ENCODE peak calls at places on chromosomes 3 and 15, in five cellular contexts. E is astrocyte of the spinal cord, B is ovary, W is AG09319, S is Peyer's patch. F is an unnamed sample.

GRCh38 chr3:69033470-69033869 is 18.7 kb downstream of the TMF1 start:
- DNase-seq in S (no peak), W (no peak), E (peak), B (no peak), F (peak)

GRCh38 chr3:157906627-157907026 is 199.6 kb downstream of the SHOX2 start:
- DNase-seq in W (peak), S (no peak), E (no peak), B (no peak), F (no peak)

GRCh38 chr3:183027276-183027675 is 46.9 kb upstream of the DCUN1D1 start:
- DNase-seq in B (no peak), S (no peak), E (no peak), W (no peak), F (no peak)

GRCh38 chr3:123150449-123150954 is 51.2 kb upstream of the SEC22A start:
- DNase-seq in S (no peak), W (no peak), B (no peak), E (no peak), F (no peak)

GRCh38 chr3:184261270-184262165 is at the start of gene CAMK2N2:
- DNase-seq in E (peak), B (no peak), W (no peak), S (peak), F (peak)

GRCh38 chr3:169116056-169116693 is 547.3 kb downstream of the MECOM start:
- DNase-seq in B (no peak), W (no peak), S (no peak), E (no peak), F (no peak)

GRCh38 chr15:69398541-69398940 is 15.6 kb upstream of the KIF23 start:
- DNase-seq in E (peak), W (no peak), S (no peak), B (no peak), F (no peak)

GRCh38 chr3:155835341-155836071 is 18.7 kb downstream of the SLC33A1 start:
- DNase-seq in B (no peak), S (no peak), E (no peak), W (no peak), F (no peak)

GRCh38 chr15:80846416-80846815 is 67.2 kb downstream of the CEMIP start:
- DNase-seq in E (no peak), W (no peak), S (no peak), B (no peak), F (no peak)

GRCh38 chr3:70726966-70727365 is 414.5 kb upstream of the MDFIC2 start:
- DNase-seq in S (no peak), B (no peak), E (peak), W (peak), F (no peak)

GRCh38 chr3:50218448-50218847 is 13.4 kb downstream of the SLC38A3 start:
- DNase-seq in E (no peak), S (no peak), B (no peak), W (no peak), F (no peak)

GRCh38 chr15:48447657-48448056 is 116.4 kb downstream of the DUT start:
- DNase-seq in W (no peak), S (no peak), E (peak), B (no peak), F (peak)

GRCh38 chr15:25178835-25179672 is 224.3 kb downstream of the SNRPN start:
- DNase-seq in S (peak), E (no peak), B (no peak), W (no peak), F (no peak)

GRCh38 chr15:73127302-73127936 is 75.2 kb downstream of the NEO1 start:
- DNase-seq in B (no peak), S (peak), E (peak), W (no peak), F (peak)

GRCh38 chr15:77634266-77634962 is 1.7 kb upstream of the LINGO1 start:
- DNase-seq in E (peak), S (peak), B (peak), W (no peak), F (no peak)
- TF ChIP-seq CTCF in E (peak), S (peak), B (no peak), W (peak), F (no peak)

GRCh38 chr15:32028921-32029320 is 1.4 kb upstream of the CHRNA7 start:
- DNase-seq in E (no peak), S (no peak), B (no peak), W (no peak), F (no peak)

GRCh38 chr15:32033186-32033890 is 3.0 kb downstream of the CHRNA7 start:
- DNase-seq in B (no peak), W (no peak), E (no peak), S (peak), F (no peak)

GRCh38 chr15:32029409-32029861 is 880 bp upstream of the CHRNA7 start:
- DNase-seq in B (peak), E (peak), W (no peak), S (peak), F (no peak)

GRCh38 chr15:32030795-32031194 is 480 bp downstream of the CHRNA7 start:
- DNase-seq in E (peak), S (no peak), W (no peak), B (no peak), F (no peak)

DNA sequence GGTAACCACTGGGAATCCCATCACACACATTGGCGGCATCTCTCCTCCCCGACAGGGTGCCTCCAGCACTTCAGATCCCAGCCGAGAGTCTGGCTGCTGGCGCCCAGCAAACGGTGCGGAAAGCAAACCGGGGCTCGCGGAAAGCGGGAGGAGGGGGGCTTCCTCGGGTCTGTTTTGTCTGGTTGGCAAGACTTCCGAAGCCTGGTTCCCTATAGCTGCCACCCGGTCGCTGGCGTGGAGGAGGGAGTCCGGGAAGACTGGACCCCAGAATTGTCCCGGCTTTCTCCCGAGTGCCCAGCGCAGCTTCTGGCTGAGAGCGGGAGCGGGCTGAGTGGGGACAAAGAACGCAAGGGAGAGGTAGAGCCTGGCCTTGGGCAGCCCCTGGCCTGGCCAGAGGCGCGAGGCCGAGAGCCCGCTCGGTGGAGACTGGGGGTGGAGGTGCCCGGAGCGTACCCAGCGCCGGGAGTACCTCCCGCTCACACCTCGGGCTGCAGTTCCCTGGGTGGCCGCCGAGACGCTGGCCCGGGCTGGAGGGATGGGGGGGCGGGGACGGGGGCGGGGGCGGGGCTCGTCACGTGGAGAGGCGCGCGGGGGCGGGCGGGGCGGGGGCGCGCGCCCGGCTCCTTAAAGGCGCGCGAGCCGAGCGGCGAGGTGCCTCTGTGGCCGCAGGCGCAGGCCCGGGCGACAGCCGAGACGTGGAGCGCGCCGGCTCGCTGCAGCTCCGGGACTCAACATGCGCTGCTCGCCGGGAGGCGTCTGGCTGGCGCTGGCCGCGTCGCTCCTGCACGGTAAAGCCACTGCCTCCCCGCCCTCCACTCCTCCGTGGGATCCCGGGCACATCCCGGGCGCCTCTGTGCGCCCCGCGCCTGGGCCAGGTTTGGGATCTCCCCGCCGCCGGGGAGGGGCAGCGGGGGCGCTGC is at the start of gene CHRNA7:
- DNase-seq in W (no peak), S (peak), E (peak), B (peak), F (peak)
- TF ChIP-seq CTCF in W (no peak), S (peak), E (peak), B (peak), F (peak)

DNA sequence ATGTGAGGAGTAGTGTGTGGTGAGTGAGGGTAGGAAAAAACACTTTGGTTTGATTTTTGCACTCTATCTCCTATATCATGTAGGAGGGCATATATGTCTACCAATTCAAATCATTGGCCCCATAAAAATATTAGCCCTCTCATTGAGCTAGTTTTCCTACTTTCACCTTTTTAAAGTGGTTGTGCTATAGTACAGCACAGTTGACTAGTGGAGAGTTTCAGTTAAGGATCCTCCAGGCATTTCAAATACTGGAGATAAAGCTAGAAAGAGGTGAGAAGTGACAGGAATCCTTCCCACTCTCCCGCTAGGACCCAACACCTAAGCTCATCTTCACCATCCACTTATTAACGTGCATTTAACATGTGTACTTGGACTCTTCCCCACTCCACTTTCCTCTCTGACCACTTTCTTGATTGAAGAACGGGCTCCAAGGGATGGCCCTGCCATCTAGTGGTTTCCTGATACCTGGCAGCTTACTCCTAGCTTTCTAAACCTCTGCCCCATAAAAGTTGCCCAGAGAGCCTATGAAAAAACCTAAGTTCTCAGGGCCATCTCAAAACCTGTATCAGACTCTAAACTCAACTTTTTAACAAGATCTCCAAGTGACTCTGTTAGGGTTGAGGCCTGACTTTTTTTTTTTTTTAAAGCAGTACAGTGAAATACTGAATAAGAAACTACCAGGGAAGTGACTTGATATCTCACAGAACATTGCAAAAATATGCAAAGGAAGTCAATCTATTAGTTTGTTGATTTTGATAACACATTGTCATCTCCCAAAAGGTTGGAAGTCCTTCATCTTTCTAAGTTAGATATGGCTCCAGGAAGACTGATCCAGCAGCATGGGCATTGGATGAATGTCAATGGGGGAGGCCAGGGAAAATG is 17.9 kb downstream of the IL12A start:
- DNase-seq in B (no peak), S (peak), W (peak), E (peak), F (peak)
- TF ChIP-seq CTCF in B (peak), S (peak), W (peak), E (peak), F (peak)

DNA sequence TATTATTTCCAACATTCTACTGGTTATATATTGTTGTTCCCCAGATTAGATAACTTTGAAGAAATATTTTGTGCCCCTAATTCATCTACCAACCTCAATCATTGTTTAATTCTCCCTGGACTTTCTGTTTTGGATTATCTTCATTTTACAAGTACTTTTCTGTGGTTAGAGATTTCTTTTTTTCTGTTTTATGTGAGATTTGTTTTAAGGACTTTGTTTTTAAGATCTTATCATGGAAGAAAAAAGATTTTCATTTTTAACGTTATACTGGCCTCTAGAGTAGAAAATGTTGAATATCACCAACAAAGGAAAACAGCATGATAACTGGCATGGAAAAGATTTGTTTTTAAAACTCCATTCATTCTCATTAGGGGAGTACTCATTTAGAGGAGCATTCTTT is 210.9 kb upstream of the KCNMB2 start:
- DNase-seq in S (no peak), E (peak), B (no peak), W (peak), F (peak)
- TF ChIP-seq CTCF in S (peak), E (peak), B (peak), W (peak), F (peak)

GRCh38 chr3:13233487-13234154 is 160.4 kb upstream of the IQSEC1 start:
- DNase-seq in E (no peak), W (no peak), B (no peak), S (no peak), F (no peak)

GRCh38 chr3:13228584-13228983 is 155.4 kb upstream of the IQSEC1 start:
- DNase-seq in B (no peak), E (no peak), S (no peak), W (no peak), F (no peak)

GRCh38 chr3:13231781-13232515 is 158.7 kb upstream of the IQSEC1 start:
- DNase-seq in B (no peak), W (no peak), S (no peak), E (no peak), F (no peak)

GRCh38 chr3:13227315-13228165 is 154.3 kb upstream of the IQSEC1 start:
- DNase-seq in B (no peak), W (no peak), S (no peak), E (no peak), F (no peak)

DNA sequence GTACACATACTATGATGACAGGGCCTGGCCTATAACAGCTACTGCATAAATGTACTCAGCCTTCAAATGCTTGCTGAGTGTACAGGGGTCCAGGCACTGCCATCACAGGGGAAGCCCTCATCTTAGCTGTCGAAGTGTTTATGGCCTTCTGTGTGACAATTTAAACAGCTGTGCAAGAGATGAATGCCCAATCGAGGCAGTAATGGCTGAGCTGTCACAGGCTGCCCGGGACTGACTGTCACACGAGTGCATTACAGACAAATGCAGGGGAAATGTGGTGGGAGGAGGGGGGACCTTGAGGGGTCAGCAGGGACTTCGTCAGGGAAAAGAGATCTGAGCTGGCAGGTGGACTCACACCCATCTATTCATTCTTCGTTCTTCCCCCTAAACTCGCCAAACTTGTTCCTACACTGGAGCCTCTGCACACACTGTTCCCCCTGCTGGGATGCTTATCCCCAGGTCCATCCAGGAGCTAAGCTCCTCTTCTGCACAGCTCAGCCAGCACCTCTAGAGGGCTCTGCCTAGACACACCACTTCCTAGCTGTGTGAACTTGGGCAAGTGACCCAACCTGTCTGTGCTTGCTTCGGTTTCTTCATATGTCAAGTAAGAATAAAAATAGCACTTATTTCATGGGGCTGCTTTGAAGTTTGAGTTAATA is 156.2 kb upstream of the IQSEC1 start:
- DNase-seq in B (no peak), S (no peak), W (no peak), E (no peak), F (peak)
- TF ChIP-seq CTCF in B (no peak), S (peak), W (peak), E (peak), F (peak)

GRCh38 chr15:62059108-62059817 is 984 bp downstream of the VPS13C start:
- DNase-seq in E (peak), B (no peak), W (no peak), S (no peak), F (no peak)
- TF ChIP-seq CTCF in E (no peak), B (no peak), W (no peak), S (peak), F (peak)

GRCh38 chr3:5731100-5731499 is 543.6 kb downstream of the EDEM1 start:
- DNase-seq in B (no peak), W (no peak), S (no peak), E (no peak), F (no peak)
- TF ChIP-seq CTCF in B (no peak), W (no peak), S (peak), E (peak), F (no peak)

GRCh38 chr3:136788154-136788553 is 30.8 kb upstream of the SLC35G2 start:
- DNase-seq in B (no peak), W (no peak), E (no peak), S (no peak), F (no peak)

GRCh38 chr3:136789976-136790375 is 28.9 kb upstream of the SLC35G2 start:
- DNase-seq in W (no peak), E (no peak), B (no peak), S (no peak), F (no peak)

GRCh38 chr3:136783708-136784191 is 31.6 kb upstream of the STAG1 start:
- DNase-seq in S (no peak), E (peak), W (no peak), B (no peak), F (no peak)

GRCh38 chr3:136790786-136791185 is 28.1 kb upstream of the SLC35G2 start:
- DNase-seq in B (no peak), S (no peak), W (no peak), E (no peak), F (no peak)

DNA sequence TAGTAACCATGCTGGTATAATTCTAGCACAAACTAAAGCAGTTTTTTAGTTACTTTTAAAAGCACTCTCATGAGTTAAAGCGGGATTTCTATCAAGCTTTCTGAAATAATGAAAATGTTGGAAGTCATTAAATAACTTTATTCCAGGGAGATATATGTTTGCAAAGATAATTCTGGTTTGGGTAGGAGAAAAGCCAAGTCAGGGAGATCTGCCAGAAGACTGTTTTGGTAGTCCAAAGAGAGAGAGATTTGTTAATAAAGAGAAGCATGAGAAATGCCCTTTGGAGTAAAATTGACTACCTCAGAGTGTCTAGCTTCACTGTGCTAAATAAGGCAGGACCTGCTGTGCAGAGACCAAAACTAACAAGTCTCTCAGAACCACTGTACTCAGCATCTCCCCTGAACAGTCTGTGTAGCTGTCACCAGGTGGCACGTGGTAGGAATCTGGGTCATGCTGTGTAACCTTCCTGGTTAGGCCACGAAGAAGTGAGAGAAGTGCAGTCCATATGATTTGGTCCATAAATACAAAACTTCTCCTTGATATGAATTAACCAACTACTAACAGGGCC is 31.6 kb upstream of the SLC35G2 start:
- DNase-seq in B (no peak), W (no peak), S (no peak), E (peak), F (no peak)
- TF ChIP-seq CTCF in B (no peak), W (no peak), S (no peak), E (no peak), F (no peak)

F was measured in RWPE1.